ENCODE peak calls at places on chromosomes 4 and X, in seven cellular contexts. L is neuronal stem cell, X is small intestine, T is LNCaP clone FGC, H is right cardiac atrium, K is SJSA1, Y is MM.1S. R is an unnamed sample.
A peak's percentile ranks its signal among the peaks of the same experiment; 100 is the strongest.

GRCh38 chr4:160142579-160142978 is 1039.7 kb downstream of the RAPGEF2 start:
- DNase-seq in X (no peak), L (no peak), T (no peak), K (no peak), Y (no peak), H (no peak), R (no peak)

GRCh38 chr4:152106113-152106763 is 345.4 kb upstream of the GATB start:
- DNase-seq in H (peak; percentile 86), Y (no peak), T (peak; percentile 18), K (peak; percentile 97), L (no peak), X (peak; percentile 26), R (peak; percentile 21)

GRCh38 chr4:8853249-8853648 is 18.4 kb downstream of the HMX1 start:
- DNase-seq in H (no peak), K (no peak), T (no peak), L (no peak), X (no peak), Y (no peak), R (no peak)

GRCh38 chrX:125210146-125210545 is 109.5 kb upstream of the TEX13C start:
- DNase-seq in K (no peak), Y (no peak), H (no peak), X (no peak), T (no peak), L (no peak), R (no peak)

GRCh38 chr4:688695-689497 is at the start of gene SLC49A3:
- DNase-seq in H (peak; percentile 80), X (no peak), T (no peak), K (no peak), Y (no peak), L (no peak), R (no peak)

GRCh38 chr4:174753031-174753430 is 76.0 kb downstream of the GLRA3 start:
- DNase-seq in T (no peak), Y (no peak), L (no peak), X (no peak), H (no peak), K (no peak), R (no peak)

GRCh38 chrX:110741213-110741796 is 54.3 kb downstream of the CHRDL1 start:
- DNase-seq in T (no peak), K (no peak), L (no peak), H (no peak), X (no peak), Y (no peak), R (no peak)

GRCh38 chr4:124035364-124036036 is 638.9 kb downstream of the SPRY1 start:
- DNase-seq in T (no peak), Y (peak; percentile 46), H (no peak), L (no peak), K (no peak), X (no peak), R (no peak)

GRCh38 chr4:8269535-8270417 is at the start of gene HTRA3:
- DNase-seq in K (no peak), L (peak; percentile 39), T (no peak), Y (no peak), X (no peak), H (peak; percentile 92), R (no peak)

GRCh38 chr4:141081921-141082381 is 51.3 kb downstream of the RNF150 start:
- DNase-seq in K (no peak), Y (no peak), H (no peak), T (no peak), X (no peak), L (no peak), R (no peak)

DNA sequence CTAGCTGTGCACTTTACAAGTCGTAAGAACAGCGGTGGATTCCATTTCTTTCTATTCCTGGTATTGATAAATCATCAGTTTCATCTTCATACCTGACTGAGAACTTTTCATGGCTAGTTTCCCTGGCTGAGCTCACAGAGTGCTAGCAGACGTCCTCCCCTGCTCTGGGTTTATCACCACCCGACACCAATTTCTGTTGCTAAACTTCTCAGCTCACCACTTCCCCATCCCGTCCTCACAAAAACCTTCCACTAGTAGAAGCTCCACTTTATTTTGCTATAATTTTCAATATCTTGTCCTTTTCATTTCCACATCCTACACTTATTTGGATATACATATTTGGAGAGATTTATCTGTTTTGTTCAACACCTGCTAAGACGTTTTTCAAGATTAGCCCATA is 869.4 kb upstream of the FRG1 start:
- DNase-seq in K (no peak), H (no peak), L (no peak), T (no peak), X (no peak), Y (no peak), R (no peak)
- H3K4me3 ChIP-seq in K (no peak overlapping the region), H (no peak overlapping the region), L (no peak overlapping the region), T (no peak overlapping the region), X (no peak overlapping the region), Y (no peak overlapping the region), R (no peak overlapping the region)

GRCh38 chr4:12242354-12242753 is 813.7 kb upstream of the HS3ST1 start:
- DNase-seq in H (no peak), K (no peak), Y (no peak), T (no peak), X (peak; percentile 5), L (no peak), R (no peak)
- H3K4me3 ChIP-seq in H (no peak overlapping the region), K (no peak overlapping the region), Y (no peak overlapping the region), T (no peak overlapping the region), X (no peak overlapping the region), L (no peak overlapping the region), R (no peak overlapping the region)

GRCh38 chr4:110309686-110310085 is 111.3 kb upstream of the ELOVL6 start:
- DNase-seq in X (no peak), H (no peak), L (no peak), K (no peak), T (no peak), Y (no peak), R (no peak)
- H3K4me3 ChIP-seq in X (no peak overlapping the region), H (no peak overlapping the region), L (no peak overlapping the region), K (no peak overlapping the region), T (no peak overlapping the region), Y (no peak overlapping the region), R (no peak overlapping the region)

GRCh38 chrX:119549327-119550016 is 15.7 kb downstream of the STEEP1 start:
- DNase-seq in T (no peak), K (no peak), H (no peak), Y (no peak), L (no peak), X (no peak), R (no peak)
- H3K4me3 ChIP-seq in T (no peak overlapping the region), K (no peak overlapping the region), H (no peak overlapping the region), Y (no peak overlapping the region), L (no peak overlapping the region), X (no peak overlapping the region), R (no peak overlapping the region)

DNA sequence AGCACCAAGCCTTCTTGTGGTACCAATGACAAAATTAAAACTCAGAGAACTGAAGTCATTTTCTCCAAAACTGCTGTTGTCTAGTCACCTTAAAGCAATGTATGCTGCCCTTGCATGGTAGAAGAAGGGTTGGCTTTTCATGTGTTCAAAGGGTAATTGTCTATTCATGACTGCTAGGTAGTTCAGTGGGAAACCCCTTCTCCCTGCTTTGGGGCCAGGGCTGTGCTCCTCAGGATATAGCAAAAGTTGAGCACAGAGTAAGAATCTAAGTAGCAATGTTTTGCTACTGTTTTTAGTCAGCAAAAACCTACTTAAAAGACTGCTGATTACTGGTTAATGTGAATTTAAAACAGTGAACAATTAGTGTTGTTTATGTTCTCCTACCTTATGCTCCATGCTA is 30.8 kb upstream of the FAM9B start:
- DNase-seq in X (no peak), H (no peak), L (no peak), T (no peak), K (no peak), Y (no peak), R (no peak)
- H3K4me3 ChIP-seq in X (no peak overlapping the region), H (no peak overlapping the region), L (no peak overlapping the region), T (no peak overlapping the region), K (no peak overlapping the region), Y (no peak overlapping the region), R (no peak overlapping the region)

GRCh38 chrX:56788229-56788628 is 59.2 kb downstream of the NBDY start:
- DNase-seq in X (no peak), Y (peak; percentile 60), H (no peak), T (no peak), K (no peak), L (no peak), R (no peak)
- H3K4me3 ChIP-seq in X (no peak overlapping the region), Y (peak overlapping the region; percentile 34), H (no peak overlapping the region), T (no peak overlapping the region), K (no peak overlapping the region), L (no peak overlapping the region), R (no peak overlapping the region)

R was measured in CD4-positive, CD25-positive, alpha-beta regulatory T cell.